ENCODE peak calls at places on chromosomes 1 and 21, in seven cellular contexts. Q is heart left ventricle, J is adipocyte, X is pancreas, F is lower lobe of right lung, C is epithelial cell of esophagus, G is foreskin fibroblast. M is an unnamed sample.
A peak's percentile ranks its signal among the peaks of the same experiment; 100 is the strongest.

GRCh38 chr1:209650454-209650853 is 1.8 kb downstream of the LAMB3 start:
- DNase-seq in J (no peak), G (no peak), C (no peak), F (no peak), Q (no peak), X (no peak), M (peak; percentile 57)

GRCh38 chr1:236066828-236067386 is 2.0 kb upstream of the NID1 start:
- DNase-seq in C (no peak), Q (peak; percentile 78), G (no peak), J (no peak), F (peak; percentile 79), X (no peak), M (no peak)

GRCh38 chr1:7045897-7046296 is 260.6 kb downstream of the CAMTA1 start:
- DNase-seq in G (no peak), C (no peak), F (no peak), J (no peak), X (no peak), Q (no peak), M (no peak)

GRCh38 chr1:166902279-166902678 is 26.2 kb upstream of the TADA1 start:
- DNase-seq in C (peak; percentile 86), G (peak; percentile 12), Q (no peak), J (no peak), F (no peak), X (no peak), M (peak; percentile 33)

GRCh38 chr1:62352387-62352786 is 33.2 kb upstream of the KANK4 start:
- DNase-seq in Q (no peak), C (no peak), X (no peak), F (no peak), G (no peak), J (no peak), M (no peak)

GRCh38 chr1:168470821-168471473 is 72.8 kb downstream of the XCL2 start:
- DNase-seq in G (peak; percentile 86), Q (no peak), F (no peak), J (peak; percentile 93), X (no peak), C (peak; percentile 82), M (peak; percentile 95)

GRCh38 chr1:116067564-116067887 is 43.7 kb upstream of the MAB21L3 start:
- DNase-seq in X (no peak), F (no peak), G (peak; percentile 87), Q (no peak), C (peak; percentile 62), J (peak; percentile 96), M (peak; percentile 94)

GRCh38 chr1:18542351-18542750 is 61.6 kb downstream of the KLHDC7A start:
- DNase-seq in J (no peak), X (no peak), G (no peak), F (no peak), Q (no peak), C (no peak), M (no peak)

GRCh38 chr21:16179732-16180131 is 449.9 kb downstream of the USP25 start:
- DNase-seq in C (no peak), X (no peak), G (no peak), J (no peak), F (no peak), Q (no peak), M (no peak)

GRCh38 chr1:116532698-116533424 is 38.0 kb downstream of the CD58 start:
- DNase-seq in J (no peak), C (no peak), G (no peak), F (no peak), X (no peak), Q (no peak), M (no peak)

GRCh38 chr1:180930687-180931086 is 18.0 kb downstream of the KIAA1614 start:
- DNase-seq in C (no peak), Q (no peak), F (no peak), X (no peak), G (no peak), J (no peak), M (no peak)

GRCh38 chr1:155591770-155592169 is 18.2 kb upstream of the MSTO1 start:
- DNase-seq in F (no peak), J (peak; percentile 90), C (peak; percentile 71), X (peak; percentile 16), G (peak; percentile 31), Q (peak; percentile 32), M (peak; percentile 71)

GRCh38 chr1:45522324-45523104 is 830 bp upstream of the PRDX1 start:
- DNase-seq in J (no peak), X (no peak), C (peak; percentile 49), G (peak; percentile 39), Q (no peak), F (no peak), M (peak; percentile 40)
- H3K4me3 ChIP-seq in J (peak overlapping the region; percentile 92), X (peak overlapping the region; percentile 61), C (peak overlapping the region; percentile 98), G (peak overlapping the region; percentile 99), Q (peak overlapping the region; percentile 77), F (peak overlapping the region; percentile 97), M (peak overlapping the region; percentile 94)

DNA sequence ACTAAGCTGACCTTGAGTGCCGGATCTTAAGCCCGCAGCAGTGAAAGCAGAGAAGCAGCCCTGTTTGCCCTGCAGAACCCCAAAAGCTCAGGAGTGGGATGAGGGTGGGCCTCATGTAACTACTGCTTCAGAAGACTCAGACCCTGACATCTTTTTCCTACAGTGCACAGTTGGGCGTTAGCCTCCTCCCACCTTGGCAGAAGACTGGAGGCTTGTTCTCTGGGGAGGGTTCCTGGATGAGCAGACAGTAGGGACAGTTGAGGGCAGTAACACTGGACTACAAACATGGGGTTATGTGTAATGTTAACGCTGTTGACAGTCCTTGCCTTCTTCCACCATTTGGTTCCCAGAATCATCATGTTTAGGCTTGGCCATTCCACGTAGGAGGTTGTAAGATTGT is 9.6 kb downstream of the CTPS1 start:
- DNase-seq in F (no peak), J (no peak), C (no peak), G (no peak), Q (no peak), X (no peak), M (no peak)
- H3K4me3 ChIP-seq in F (no peak overlapping the region), J (no peak overlapping the region), C (no peak overlapping the region), G (no peak overlapping the region), Q (no peak overlapping the region), X (no peak overlapping the region), M (no peak overlapping the region)

DNA sequence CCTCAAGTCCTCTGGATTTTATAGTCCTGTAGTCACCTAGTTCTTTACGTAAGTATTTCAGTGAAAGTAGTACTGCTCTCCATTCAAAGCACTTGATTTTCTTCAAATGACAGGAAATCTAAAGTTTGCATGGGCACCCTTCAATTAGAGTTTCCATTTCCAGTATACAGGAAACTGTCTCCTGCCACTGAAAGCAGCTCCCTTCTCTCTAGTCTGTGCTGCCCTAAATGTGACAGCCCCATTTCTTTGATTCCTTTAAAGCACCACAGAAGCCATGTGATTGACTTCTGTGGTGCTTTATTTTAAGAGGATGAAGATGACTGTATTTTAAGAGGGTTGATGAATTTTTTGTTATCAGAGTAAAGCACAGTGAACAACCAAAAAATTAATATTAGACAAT is 226.1 kb downstream of the DNAH14 start:
- DNase-seq in Q (no peak), C (no peak), J (no peak), X (no peak), G (no peak), F (no peak), M (no peak)
- H3K4me3 ChIP-seq in Q (no peak overlapping the region), C (no peak overlapping the region), J (no peak overlapping the region), X (no peak overlapping the region), G (no peak overlapping the region), F (no peak overlapping the region), M (no peak overlapping the region)

DNA sequence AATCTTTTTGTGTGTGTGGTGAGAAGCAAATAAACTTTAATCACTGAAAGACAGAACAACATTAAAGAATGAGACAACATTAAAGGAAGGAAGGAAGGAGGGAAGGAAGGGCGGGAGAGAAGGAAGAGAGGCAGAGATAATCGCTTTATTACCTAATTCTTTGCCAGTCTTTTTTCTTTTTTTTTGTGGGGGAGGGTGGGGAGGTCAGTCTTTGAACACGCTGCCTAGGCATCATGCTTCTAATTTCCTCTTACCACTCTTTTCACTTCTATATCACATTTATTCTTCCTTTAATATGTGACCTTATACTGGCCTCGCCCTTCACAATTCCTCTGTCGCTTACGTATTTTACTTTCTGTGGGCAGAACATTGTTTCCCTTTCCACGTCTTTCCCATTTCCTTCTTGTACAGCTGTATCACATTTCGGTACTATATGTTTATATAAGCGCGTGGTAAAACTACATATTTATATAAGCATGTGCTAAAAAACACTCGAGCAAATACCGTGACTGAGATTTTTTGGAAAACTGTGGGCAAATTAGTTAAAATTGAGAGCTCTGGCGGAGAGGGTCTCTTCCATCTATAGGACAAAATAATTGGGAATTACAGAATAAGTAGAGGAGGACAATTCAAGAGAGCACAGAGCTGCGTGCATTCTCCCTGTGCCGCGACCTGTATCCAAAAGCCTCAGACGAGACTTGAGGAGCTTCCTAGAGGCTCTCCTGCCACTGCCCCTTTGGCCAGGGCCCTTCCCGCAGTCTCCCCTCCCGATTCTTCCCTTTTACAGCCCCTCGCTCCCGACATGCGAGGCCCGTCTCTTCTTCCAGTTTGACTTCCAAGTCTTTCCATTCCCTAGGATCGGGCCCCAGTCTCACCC is 812 bp upstream of the PRKAA2 start:
- DNase-seq in F (no peak), G (peak; percentile 20), Q (no peak), C (no peak), J (peak; percentile 52), X (no peak), M (no peak)
- H3K4me3 ChIP-seq in F (peak overlapping the region; percentile 59), G (peak overlapping the region; percentile 72), Q (peak overlapping the region; percentile 65), C (peak overlapping the region; percentile 56), J (peak overlapping the region; percentile 82), X (peak overlapping the region; percentile 50), M (peak overlapping the region; percentile 58)

GRCh38 chr1:50860702-50861101 is 99.4 kb downstream of the FAF1 start:
- DNase-seq in F (no peak), G (no peak), Q (no peak), X (no peak), C (no peak), J (no peak), M (no peak)

GRCh38 chr1:50860256-50860655 is 99.8 kb downstream of the FAF1 start:
- DNase-seq in Q (no peak), X (no peak), C (no peak), G (no peak), F (no peak), J (no peak), M (no peak)

GRCh38 chr1:50858761-50859160 is 101.3 kb downstream of the FAF1 start:
- DNase-seq in F (no peak), J (no peak), X (no peak), G (no peak), C (no peak), Q (no peak), M (no peak)

GRCh38 chr1:50857702-50858101 is 102.4 kb downstream of the FAF1 start:
- DNase-seq in G (no peak), J (no peak), F (no peak), Q (no peak), X (no peak), C (no peak), M (no peak)

GRCh38 chr1:50859657-50860056 is 100.4 kb downstream of the FAF1 start:
- DNase-seq in X (no peak), Q (no peak), G (no peak), J (no peak), F (no peak), C (no peak), M (no peak)
- H3K4me3 ChIP-seq in X (no peak overlapping the region), Q (no peak overlapping the region), G (no peak overlapping the region), J (no peak overlapping the region), F (no peak overlapping the region), C (no peak overlapping the region), M (no peak overlapping the region)

DNA sequence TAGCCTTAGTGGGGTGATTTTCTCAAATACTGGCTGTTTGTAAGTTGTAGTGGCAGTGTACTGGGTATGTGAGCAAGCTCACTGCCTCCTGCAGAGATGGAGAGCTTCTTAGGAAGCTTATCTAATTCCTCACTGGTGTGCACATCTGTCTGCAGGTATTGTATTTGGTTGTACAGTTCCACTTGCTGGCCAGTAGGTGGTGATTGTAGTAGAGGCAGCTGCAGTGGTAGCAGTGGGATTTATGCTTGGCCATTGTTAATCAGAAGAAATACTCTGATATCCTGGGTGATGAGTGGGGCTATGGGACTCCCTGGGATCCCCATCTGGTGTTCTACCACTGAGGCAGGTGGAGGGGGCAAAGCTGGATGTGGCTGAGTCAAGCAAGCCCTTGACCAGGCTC is 276.1 kb upstream of the SPAG17 start:
- DNase-seq in F (no peak), X (no peak), G (no peak), Q (no peak), J (no peak), C (peak; percentile 27), M (peak; percentile 1)
- H3K4me3 ChIP-seq in F (no peak overlapping the region), X (no peak overlapping the region), G (no peak overlapping the region), Q (no peak overlapping the region), J (no peak overlapping the region), C (no peak overlapping the region), M (no peak overlapping the region)

M was measured in AG10803.